ENCODE peak calls at places on chromosome 11, in four cellular contexts. Z is K562, U is GM12878, K is HepG2. V is an unnamed sample.

GRCh38 chr11:26187639-26188038 is 144.3 kb upstream of the ANO3 start:
- DNase-seq in Z (no peak), U (no peak), K (peak), V (no peak)

GRCh38 chr11:59756845-59757244 is 1.7 kb downstream of the STX3 start:
- DNase-seq in U (no peak), Z (peak), K (no peak), V (no peak)

GRCh38 chr11:60315866-60316265 is 11.2 kb upstream of the MS4A6E start:
- DNase-seq in K (no peak), U (no peak), Z (no peak), V (no peak)

GRCh38 chr11:128933481-128934178 is 9.0 kb downstream of the TP53AIP1 start:
- DNase-seq in U (no peak), Z (no peak), K (no peak), V (no peak)

GRCh38 chr11:47494996-47495855 is 46.3 kb upstream of the RAPSN start:
- DNase-seq in U (no peak), K (no peak), Z (no peak), V (no peak)

GRCh38 chr11:64340671-64341335 is 799 bp downstream of the CCDC88B start:
- DNase-seq in K (no peak), Z (peak), U (no peak), V (peak)

GRCh38 chr11:88656960-88657738 is 319.6 kb upstream of the CTSC start:
- DNase-seq in K (no peak), Z (no peak), U (no peak), V (no peak)

GRCh38 chr11:30487200-30487898 is 98.8 kb downstream of the MPPED2 start:
- DNase-seq in U (no peak), K (no peak), Z (no peak), V (no peak)

GRCh38 chr11:58316142-58316541 is 42.7 kb downstream of the OR5B17 start:
- DNase-seq in K (no peak), U (no peak), Z (no peak), V (no peak)

GRCh38 chr11:83540112-83540675 is 254.0 kb upstream of the CCDC90B start:
- DNase-seq in K (no peak), Z (no peak), U (no peak), V (no peak)

GRCh38 chr11:3959918-3960295 is 104.4 kb downstream of the STIM1 start:
- DNase-seq in U (no peak), K (no peak), Z (no peak), V (no peak)

GRCh38 chr11:134663506-134664313 is 251.7 kb upstream of the B3GAT1 start:
- DNase-seq in K (no peak), U (no peak), Z (no peak), V (no peak)

GRCh38 chr11:80943226-80943625 is 1502.4 kb upstream of the TENM4 start:
- DNase-seq in Z (no peak), K (no peak), U (no peak), V (no peak)

GRCh38 chr11:85673422-85673821 is 8.5 kb upstream of the CREBZF start:
- DNase-seq in U (no peak), Z (no peak), K (no peak), V (no peak)

GRCh38 chr11:64848779-64849599 is 4.5 kb upstream of the CDC42BPG start:
- DNase-seq in U (no peak), K (no peak), Z (peak), V (no peak)

GRCh38 chr11:63879598-63879997 is 37.4 kb downstream of the RCOR2 start:
- DNase-seq in Z (no peak), U (no peak), K (no peak), V (no peak)

GRCh38 chr11:22516136-22516535 is 109.5 kb downstream of the FANCF start:
- DNase-seq in U (no peak), K (no peak), Z (no peak), V (no peak)

GRCh38 chr11:117220999-117221774 is 10.7 kb downstream of the PCSK7 start:
- DNase-seq in U (no peak), Z (no peak), K (no peak), V (no peak)

GRCh38 chr11:31240340-31240904 is 129.1 kb downstream of the DCDC1 start:
- DNase-seq in U (no peak), K (peak), Z (peak), V (peak)

GRCh38 chr11:57399221-57399620 is 8.8 kb upstream of the PRG2 start:
- DNase-seq in U (no peak), Z (no peak), K (no peak), V (no peak)

GRCh38 chr11:115941481-115941993 is 437.3 kb upstream of the CADM1 start:
- DNase-seq in K (no peak), Z (peak), U (no peak), V (no peak)

GRCh38 chr11:10107522-10107921 is 186.5 kb downstream of the SBF2 start:
- DNase-seq in K (no peak), U (no peak), Z (no peak), V (no peak)

GRCh38 chr11:83156150-83156995 is 558 bp upstream of the PCF11 start:
- DNase-seq in K (peak), U (peak), Z (peak), V (peak)

GRCh38 chr11:11842426-11843008 is 745 bp downstream of the USP47 start:
- DNase-seq in Z (peak), U (peak), K (peak), V (peak)

GRCh38 chr11:46846510-46846830 is 390 bp upstream of the CKAP5 start:
- DNase-seq in Z (no peak), K (no peak), U (no peak), V (no peak)

GRCh38 chr11:46279393-46280099 is 2.1 kb downstream of the CREB3L1 start:
- DNase-seq in K (no peak), Z (peak), U (no peak), V (no peak)

DNA sequence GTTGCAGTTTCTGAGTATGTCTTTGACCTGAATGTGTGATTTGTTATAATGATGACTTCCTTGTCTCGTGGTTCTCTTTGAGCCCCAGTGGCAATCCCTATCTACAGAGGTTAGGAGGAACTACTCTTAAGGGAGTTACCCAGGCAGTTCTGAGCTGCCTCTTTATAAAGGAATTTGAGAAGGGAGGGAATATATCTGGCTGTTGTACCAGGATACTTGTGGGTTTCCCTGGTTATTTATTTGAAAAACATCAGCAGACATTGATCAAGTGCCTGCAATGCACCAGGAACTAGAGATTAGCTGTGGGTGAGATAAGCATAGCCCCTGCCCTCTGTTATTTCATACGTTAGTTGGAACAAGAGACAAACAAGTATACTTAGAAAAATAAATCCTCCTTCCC is 243.6 kb upstream of the ARHGAP20 start:
- DNase-seq in U (no peak), Z (no peak), K (no peak), V (no peak)
- TF ChIP-seq FOXK2 in U (no peak), Z (no peak), K (no peak), V (no peak)

DNA sequence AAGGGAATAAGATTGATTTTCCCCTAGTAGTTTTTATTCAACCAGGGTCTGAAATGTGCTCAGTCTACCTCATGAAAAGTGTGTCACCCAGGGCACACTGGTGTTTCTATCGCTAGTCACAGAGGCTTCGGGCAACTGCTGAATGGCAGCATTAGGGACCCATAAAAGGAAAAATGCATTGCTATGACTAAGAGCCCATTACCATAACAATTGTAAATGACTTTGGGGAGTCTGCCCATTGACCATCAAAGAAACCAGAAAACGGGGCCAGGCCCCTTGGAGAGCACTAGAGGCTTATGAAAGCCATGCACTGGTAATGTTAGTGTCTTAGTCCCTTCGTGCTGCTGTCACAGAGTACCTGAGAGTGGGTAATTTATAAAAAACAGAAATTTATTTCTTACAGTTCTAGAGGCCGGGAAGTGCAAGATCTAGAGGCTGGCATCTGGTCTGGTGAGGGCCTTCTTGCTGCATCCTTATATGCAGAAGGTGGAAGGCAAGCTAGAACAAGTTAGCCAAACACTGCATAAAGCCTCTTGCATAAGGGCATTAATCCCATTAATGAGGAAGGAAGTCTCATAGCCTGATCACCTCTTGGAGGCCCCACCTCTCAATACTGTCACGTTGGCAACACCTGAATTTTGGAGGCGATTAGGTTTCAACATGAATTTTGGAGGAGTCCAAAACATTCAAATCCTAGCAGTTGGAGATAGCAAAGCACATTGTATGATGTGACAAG is 306.7 kb downstream of the ST3GAL4 start:
- DNase-seq in U (no peak), Z (no peak), K (no peak), V (no peak)
- TF ChIP-seq FOXK2 in U (no peak), Z (no peak), K (no peak), V (no peak)

DNA sequence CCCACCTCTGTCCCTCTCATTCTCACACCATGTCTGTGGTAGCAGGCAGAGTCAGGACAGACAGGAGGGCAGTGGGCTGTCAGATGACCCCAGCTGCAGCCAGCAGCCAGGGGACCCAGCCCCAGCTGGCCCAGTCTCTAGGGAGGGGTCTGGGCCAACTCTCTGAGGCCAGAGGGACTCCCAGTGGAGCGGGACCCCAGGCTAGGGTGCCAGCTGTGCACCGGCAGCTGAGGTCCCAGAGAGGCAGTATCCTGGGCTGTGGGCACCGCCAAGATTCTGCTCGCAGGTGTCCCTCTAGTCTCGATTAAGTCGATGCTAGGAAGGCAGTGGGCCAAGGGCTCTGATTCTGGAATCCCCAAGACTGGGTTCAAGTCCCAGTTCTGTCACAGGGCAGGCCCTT is 16.7 kb upstream of the FADD start:
- DNase-seq in Z (no peak), K (no peak), U (no peak), V (no peak)
- TF ChIP-seq FOXK2 in Z (no peak), K (no peak), U (no peak), V (no peak)

DNA sequence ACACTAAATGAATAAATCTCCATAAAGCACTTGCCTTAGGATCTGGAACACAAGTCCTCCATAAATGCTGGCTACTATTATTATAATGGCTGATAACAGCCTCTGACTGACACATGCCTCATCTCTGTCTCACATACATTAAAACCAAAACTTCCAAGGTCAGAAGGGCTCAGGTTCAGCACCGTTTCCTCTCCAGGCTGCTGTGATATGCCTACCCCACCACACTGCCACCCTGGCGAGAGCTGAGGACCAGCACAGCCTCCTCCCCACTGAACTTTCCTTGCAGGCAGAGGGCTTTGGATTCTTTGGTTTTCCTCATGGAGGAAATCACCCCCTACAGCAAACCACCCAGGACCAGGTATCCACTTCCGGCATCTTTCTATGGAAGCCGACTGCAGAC is 112.8 kb downstream of the ABTB2 start:
- DNase-seq in U (no peak), Z (no peak), K (no peak), V (no peak)
- TF ChIP-seq FOXK2 in U (no peak), Z (no peak), K (no peak), V (no peak)

GRCh38 chr11:119886667-119887230 is 157.7 kb upstream of the NECTIN1 start:
- DNase-seq in U (no peak), Z (no peak), K (no peak), V (no peak)

GRCh38 chr11:119882316-119882715 is 153.3 kb upstream of the NECTIN1 start:
- DNase-seq in K (no peak), Z (no peak), U (no peak), V (no peak)

GRCh38 chr11:119885861-119886567 is 157.0 kb upstream of the NECTIN1 start:
- DNase-seq in K (no peak), Z (no peak), U (no peak), V (no peak)

GRCh38 chr11:119888119-119888518 is 159.1 kb upstream of the NECTIN1 start:
- DNase-seq in K (no peak), Z (no peak), U (no peak), V (peak)

DNA sequence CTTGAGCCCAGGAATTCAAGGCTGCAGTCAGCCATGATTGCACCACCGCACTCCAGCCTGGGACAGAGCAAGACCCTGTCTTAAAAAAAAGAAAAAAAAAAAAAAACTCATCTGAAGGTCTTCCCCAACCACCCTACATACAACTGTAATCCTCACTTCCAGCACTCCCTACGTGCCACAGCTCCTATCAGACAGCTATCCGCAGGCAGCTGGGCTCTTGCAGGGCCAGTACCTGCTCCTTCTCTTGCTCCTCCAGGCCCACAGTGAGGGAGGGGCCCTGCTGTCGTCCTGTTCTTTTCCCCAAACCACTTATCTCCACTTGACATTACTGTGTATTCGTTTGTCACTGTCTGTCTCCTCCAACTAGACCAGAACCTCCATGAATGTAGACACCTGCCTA is 156.1 kb upstream of the NECTIN1 start:
- DNase-seq in U (no peak), Z (no peak), K (no peak), V (no peak)
- TF ChIP-seq FOXK2 in U (no peak), Z (no peak), K (no peak), V (no peak)

GRCh38 chr11:73152086-73152853 is 10.2 kb upstream of the FCHSD2 start:
- DNase-seq in U (no peak), Z (no peak), K (no peak), V (no peak)
- TF ChIP-seq FOXK2 in U (no peak), Z (no peak), K (no peak), V (no peak)

GRCh38 chr11:108929241-108929640 is 264.4 kb downstream of the DDX10 start:
- DNase-seq in Z (no peak), K (peak), U (no peak), V (no peak)

GRCh38 chr11:108934696-108935095 is 269.8 kb downstream of the DDX10 start:
- DNase-seq in U (no peak), K (no peak), Z (no peak), V (no peak)

GRCh38 chr11:108931168-108931567 is 266.3 kb downstream of the DDX10 start:
- DNase-seq in K (no peak), U (no peak), Z (no peak), V (no peak)

GRCh38 chr11:108937756-108938155 is 272.9 kb downstream of the DDX10 start:
- DNase-seq in K (no peak), U (no peak), Z (no peak), V (no peak)

DNA sequence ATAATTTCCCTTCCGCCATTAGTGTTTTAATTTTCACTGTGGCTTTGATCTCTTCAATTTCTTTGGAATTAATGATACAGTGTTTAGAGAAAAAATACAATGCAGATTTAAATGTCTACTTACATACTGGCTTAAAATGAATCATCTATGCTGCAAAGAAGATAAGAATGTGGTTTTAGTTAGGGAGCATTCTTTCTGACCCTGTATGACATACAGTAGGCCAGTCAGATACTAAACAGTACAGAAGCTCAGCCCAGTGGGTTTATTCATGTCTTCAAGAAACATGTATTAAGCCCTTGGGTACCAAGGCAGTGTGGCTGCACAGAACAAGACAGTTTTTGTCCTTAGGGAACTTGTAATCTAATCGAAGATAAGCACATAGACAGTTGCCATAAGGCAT is 268.8 kb downstream of the DDX10 start:
- DNase-seq in Z (peak), U (no peak), K (no peak), V (no peak)
- TF ChIP-seq FOXK2 in Z (no peak), U (no peak), K (no peak), V (no peak)

V was measured in HEK293T.